ENCODE peak calls at places on chromosomes 7 and 10, in four cellular contexts. S is HepG2, T is GM12878, M is H1. W is an unnamed sample.

GRCh38 chr10:76436367-76436766 is 1004.9 kb downstream of the LRMDA start:
- DNase-seq in M (no peak), S (no peak), T (no peak), W (no peak)

GRCh38 chr10:79230563-79231249 is 116.6 kb upstream of the PPIF start:
- DNase-seq in M (no peak), T (no peak), S (no peak), W (no peak)

GRCh38 chr10:58775960-58776574 is 263.4 kb downstream of the BICC1 start:
- DNase-seq in S (no peak), M (no peak), T (no peak), W (no peak)

GRCh38 chr7:97075928-97076327 is 41.6 kb upstream of the SDHAF3 start:
- DNase-seq in T (no peak), M (no peak), S (peak), W (peak)

GRCh38 chr7:32275216-32275979 is 205.2 kb upstream of the PDE1C start:
- DNase-seq in S (no peak), M (no peak), T (peak), W (no peak)

GRCh38 chr7:142866361-142867096 is 11.7 kb downstream of the EPHB6 start:
- DNase-seq in M (no peak), T (no peak), S (peak), W (peak)

GRCh38 chr10:124242791-124243190 is 149.4 kb upstream of the CHST15 start:
- DNase-seq in T (no peak), M (no peak), S (no peak), W (no peak)

GRCh38 chr10:113960617-113961260 is 82.9 kb upstream of the ADRB1 start:
- DNase-seq in M (peak), S (peak), T (no peak), W (peak)

GRCh38 chr7:139094596-139094995 is 14.9 kb downstream of the ZC3HAV1 start:
- DNase-seq in T (no peak), S (no peak), M (no peak), W (no peak)

GRCh38 chr7:3984456-3984855 is 683.4 kb downstream of the SDK1 start:
- DNase-seq in M (no peak), S (no peak), T (no peak), W (no peak)

GRCh38 chr7:118202056-118202455 is 18.1 kb downstream of the LSM8 start:
- DNase-seq in M (no peak), S (no peak), T (no peak), W (no peak)

GRCh38 chr7:130352335-130353074 is 7.9 kb downstream of the CPA5 start:
- DNase-seq in M (no peak), S (no peak), T (no peak), W (no peak)

GRCh38 chr10:127407551-127407950 is 141.6 kb upstream of the NPS start:
- DNase-seq in T (no peak), S (no peak), M (no peak), W (no peak)

GRCh38 chr7:47471358-47471703 is 110.6 kb downstream of the TNS3 start:
- DNase-seq in S (no peak), T (no peak), M (no peak), W (no peak)

GRCh38 chr7:121561717-121562116 is 165.6 kb upstream of the FAM3C start:
- DNase-seq in M (no peak), T (no peak), S (no peak), W (no peak)

GRCh38 chr7:18467011-18467410 is 28.5 kb upstream of the HDAC9 start:
- DNase-seq in M (no peak), S (no peak), T (no peak), W (no peak)

GRCh38 chr10:63246361-63246760 is 113.2 kb downstream of the NRBF2 start:
- DNase-seq in T (no peak), M (no peak), S (no peak), W (no peak)

GRCh38 chr7:54841772-54842707 is 83.0 kb upstream of the SEC61G start:
- DNase-seq in M (no peak), S (peak), T (no peak), W (peak)

GRCh38 chr7:82036146-82036886 is 266.5 kb upstream of the HGF start:
- DNase-seq in M (no peak), S (no peak), T (no peak), W (no peak)

GRCh38 chr10:86828145-86828544 is 71.7 kb downstream of the BMPR1A start:
- DNase-seq in M (no peak), T (no peak), S (no peak), W (no peak)

GRCh38 chr7:5671053-5671452 is 110.4 kb downstream of the RNF216 start:
- DNase-seq in S (no peak), T (no peak), M (no peak), W (no peak)

GRCh38 chr7:116334555-116334954 is 124.2 kb downstream of the TES start:
- DNase-seq in M (no peak), T (no peak), S (no peak), W (no peak)

DNA sequence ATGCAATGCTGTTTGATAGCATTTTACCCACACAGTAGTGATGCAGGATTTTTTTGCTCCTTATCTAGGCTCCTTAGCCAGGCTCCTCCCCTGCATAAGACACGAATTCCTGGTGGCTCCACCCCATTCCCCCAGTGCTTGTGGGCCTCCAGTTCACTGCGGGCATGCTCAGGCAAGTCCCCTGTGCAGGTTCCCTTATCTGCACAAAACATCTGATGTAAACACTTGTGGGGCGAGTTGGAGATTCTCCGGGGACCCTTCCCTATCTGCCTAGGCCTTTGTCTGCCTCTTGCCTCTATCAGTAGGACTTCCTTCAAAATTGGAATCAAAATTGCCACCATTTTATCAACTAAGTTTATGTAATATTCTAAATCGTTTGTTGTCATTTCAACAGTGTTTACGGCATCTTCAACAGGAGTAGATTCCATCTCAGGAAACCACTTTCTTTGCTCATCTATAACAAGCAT is 5.4 kb upstream of the STK17A start:
- DNase-seq in S (no peak), M (no peak), T (no peak), W (no peak)
- TF ChIP-seq SUZ12 in S (no peak), M (no peak), T (no peak), W (no peak)

GRCh38 chr7:95435422-95435780 is 573 bp upstream of the PON2 start:
- DNase-seq in T (no peak), S (no peak), M (no peak), W (no peak)

GRCh38 chr7:95441042-95441823 is 6.4 kb upstream of the PON2 start:
- DNase-seq in T (no peak), S (peak), M (no peak), W (no peak)

GRCh38 chr7:95444796-95445195 is 10.0 kb upstream of the PON2 start:
- DNase-seq in S (no peak), M (no peak), T (no peak), W (no peak)

GRCh38 chr7:95436407-95436806 is 1.6 kb upstream of the PON2 start:
- DNase-seq in M (no peak), S (no peak), T (no peak), W (no peak)

GRCh38 chr7:95440394-95441038 is 5.7 kb upstream of the PON2 start:
- DNase-seq in T (no peak), S (peak), M (no peak), W (no peak)
- TF ChIP-seq YY1 in T (no peak), S (peak), M (no peak), W (no peak)

DNA sequence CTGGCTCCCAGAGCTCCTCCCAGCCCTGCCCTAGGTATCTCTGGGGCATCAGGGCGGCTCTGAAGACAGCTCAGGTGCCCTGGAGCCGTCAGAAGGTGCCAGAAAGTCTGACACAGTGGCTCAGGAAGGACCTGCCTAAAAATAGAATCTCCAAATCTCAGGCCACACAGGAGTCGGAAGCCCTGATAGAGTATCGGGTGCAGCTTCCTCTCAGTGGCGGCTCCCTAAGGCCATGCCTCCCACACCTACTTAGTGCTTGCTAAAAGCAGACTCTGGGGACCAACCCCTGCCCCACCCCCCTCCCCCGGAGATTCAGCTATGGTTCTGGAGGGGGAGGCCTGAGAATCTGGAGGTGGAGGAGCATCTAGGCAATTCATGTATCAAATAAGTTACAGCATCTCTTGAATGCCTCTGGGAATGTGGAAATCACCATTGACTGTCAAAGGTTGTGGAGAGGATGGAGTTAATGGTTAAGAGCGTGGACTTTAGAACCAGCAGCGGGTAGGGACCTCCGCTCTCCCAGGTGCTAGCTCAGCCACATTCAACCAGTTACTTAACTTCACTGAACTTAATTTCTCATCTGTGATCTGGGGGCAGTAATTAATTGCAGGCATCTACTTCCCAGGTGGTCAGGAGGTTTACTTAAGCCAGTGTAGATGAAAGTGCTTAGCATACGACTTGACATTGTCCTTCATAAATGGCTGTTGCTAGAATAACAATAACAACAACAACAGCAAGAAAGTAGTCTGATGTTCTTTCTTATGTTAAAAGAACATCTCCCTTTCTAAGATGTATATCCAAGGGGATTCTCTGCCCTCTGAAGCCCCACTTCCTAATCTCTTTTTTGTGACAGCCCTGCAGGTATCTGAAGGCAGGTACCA is 38.6 kb upstream of the MXI1 start:
- DNase-seq in M (peak), T (no peak), S (peak), W (peak)
- TF ChIP-seq ZNF274 in M (no peak), T (no peak), S (no peak), W (no peak)

DNA sequence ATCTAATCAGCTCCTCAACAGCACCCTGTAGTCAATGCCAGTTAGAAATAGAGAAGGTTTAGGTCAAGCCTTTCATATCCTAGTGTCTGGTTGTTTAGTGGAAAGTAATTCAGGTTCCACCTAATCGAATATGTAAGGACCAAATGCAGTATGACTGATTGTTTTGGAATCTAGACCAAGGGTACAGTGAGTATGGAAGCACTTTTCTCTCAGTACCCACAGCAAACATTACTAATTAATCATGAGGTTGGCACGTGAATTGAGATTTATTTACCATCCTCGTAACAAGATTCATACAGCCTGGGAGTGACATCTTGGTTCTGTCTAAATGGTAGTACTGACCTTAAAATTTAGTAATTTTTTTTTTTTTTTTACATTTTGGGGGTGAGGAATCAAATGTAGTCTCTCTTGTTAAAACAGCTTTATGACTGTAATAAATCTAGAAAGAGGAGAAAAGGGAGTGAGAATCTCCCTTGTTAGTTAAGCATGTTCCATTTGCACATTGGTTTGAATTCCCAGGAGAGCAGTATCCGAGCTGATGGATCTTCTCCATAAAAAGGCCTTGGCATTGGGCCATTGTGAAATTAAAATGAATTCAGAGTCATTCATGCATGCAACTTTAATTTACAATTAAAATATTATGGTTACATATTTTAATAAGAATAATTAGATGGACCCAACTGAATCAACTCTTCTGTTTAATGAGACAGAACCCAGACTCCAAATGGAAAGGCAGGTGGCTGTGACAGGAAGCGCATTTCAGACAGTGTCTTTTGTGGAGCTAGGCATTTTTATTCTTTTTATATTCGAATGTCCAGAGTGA is 57.5 kb downstream of the SNX10 start:
- DNase-seq in M (no peak), T (no peak), S (no peak), W (no peak)
- TF ChIP-seq SUZ12 in M (no peak), T (no peak), S (no peak), W (no peak)

DNA sequence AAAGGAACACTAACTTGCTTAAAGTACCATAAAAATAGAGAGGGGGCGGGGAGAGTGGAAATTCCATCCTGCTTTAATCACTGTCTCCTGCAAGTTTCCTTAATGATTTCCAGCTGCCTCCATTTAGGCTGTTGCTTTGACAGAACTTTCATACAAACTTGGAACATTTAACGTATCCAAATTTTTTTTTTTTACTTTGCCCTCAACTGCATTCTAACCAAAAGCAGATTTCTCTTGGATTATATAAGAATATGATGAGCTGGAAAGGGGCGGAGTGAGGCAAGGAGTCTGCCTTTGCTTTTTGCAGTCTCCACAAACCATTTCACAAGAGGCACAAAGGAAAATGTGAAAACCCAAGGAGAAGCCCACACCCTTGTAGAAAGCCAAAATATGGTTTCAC is 46.6 kb upstream of the COL1A2 start:
- DNase-seq in S (no peak), M (no peak), T (no peak), W (peak)
- TF ChIP-seq YY1 in S (no peak), M (no peak), T (no peak), W (no peak)

GRCh38 chr7:30923774-30924413 is 12.2 kb downstream of the AQP1 start:
- DNase-seq in T (no peak), M (no peak), S (no peak), W (no peak)
- TF ChIP-seq ZNF274 in T (no peak), M (no peak), S (no peak), W (no peak)

GRCh38 chr10:5890519-5890878 is 456 bp downstream of the FBH1 start:
- DNase-seq in S (peak), M (no peak), T (no peak), W (no peak)

GRCh38 chr10:5889624-5890518 is at the start of the genes ANKRD16 and FBH1:
- DNase-seq in M (peak), S (peak), T (peak), W (peak)

GRCh38 chr10:5888843-5889623 is 660 bp downstream of the ANKRD16 start:
- DNase-seq in T (no peak), S (peak), M (no peak), W (no peak)

GRCh38 chr10:5892007-5892406 is 2.0 kb downstream of the FBH1 start:
- DNase-seq in S (no peak), T (no peak), M (no peak), W (no peak)

GRCh38 chr10:5891009-5891408 is 966 bp downstream of the FBH1 start:
- DNase-seq in S (no peak), M (no peak), T (no peak), W (no peak)
- TF ChIP-seq SUZ12 in S (no peak), M (no peak), T (no peak), W (no peak)

W was measured in NT2/D1.